ENCODE peak calls at places on chromosomes 12 and 14, in five cellular contexts. A is IMR-90; S is activated CD8-positive, alpha-beta T cell treated with anti-CD3 and anti-CD28 coated beads for 36 hours; H is psoas muscle; Z is ovary. B is an unnamed sample.

GRCh38 chr14:103709814-103710213 is 5.4 kb downstream of the XRCC3 start:
- DNase-seq in A (no peak), S (no peak), H (no peak), Z (no peak), B (no peak)

GRCh38 chr12:53267309-53268008 is 640 bp upstream of the ESPL1 start:
- DNase-seq in A (no peak), S (peak), H (no peak), Z (no peak), B (no peak)

GRCh38 chr12:116142936-116143882 is 134.3 kb downstream of the MED13L start:
- DNase-seq in A (peak), S (peak), H (no peak), Z (no peak), B (no peak)

GRCh38 chr12:6821674-6822433 is at the start of gene GPR162:
- DNase-seq in A (peak), S (no peak), H (peak), Z (peak), B (no peak)

GRCh38 chr12:109998241-109998903 is 858 bp upstream of the ANKRD13A start:
- DNase-seq in A (peak), S (no peak), H (no peak), Z (no peak), B (no peak)

GRCh38 chr12:45464699-45465098 is 248.8 kb downstream of the ANO6 start:
- DNase-seq in A (no peak), S (no peak), H (no peak), Z (no peak), B (no peak)

GRCh38 chr12:6307521-6307920 is 3.0 kb upstream of the PLEKHG6 start:
- DNase-seq in A (no peak), S (no peak), H (no peak), Z (no peak), B (peak)

GRCh38 chr12:54383041-54383609 is 1.4 kb downstream of the ZNF385A start:
- DNase-seq in A (peak), S (peak), H (no peak), Z (no peak), B (no peak)

GRCh38 chr12:122076743-122077495 is 1.6 kb upstream of the MLXIP start:
- DNase-seq in A (no peak), S (no peak), H (no peak), Z (no peak), B (no peak)

GRCh38 chr14:61524211-61524806 is 171.0 kb upstream of the HIF1A start:
- DNase-seq in A (peak), S (no peak), H (no peak), Z (no peak), B (no peak)

GRCh38 chr12:48022676-48023385 is 18.6 kb upstream of the COL2A1 start:
- DNase-seq in A (no peak), S (no peak), H (no peak), Z (no peak), B (no peak)

GRCh38 chr14:99148131-99148530 is 123.9 kb downstream of the BCL11B start:
- DNase-seq in A (no peak), S (no peak), H (no peak), Z (no peak), B (no peak)

GRCh38 chr12:92987846-92988621 is 58.9 kb upstream of the EEA1 start:
- DNase-seq in A (no peak), S (peak), H (peak), Z (no peak), B (peak)

GRCh38 chr14:64502476-64503183 is 1.0 kb downstream of the ZBTB25 start:
- DNase-seq in A (peak), S (peak), H (no peak), Z (no peak), B (no peak)

GRCh38 chr14:22428681-22429315 is 160.2 kb downstream of the DAD1 start:
- DNase-seq in A (peak), S (no peak), H (no peak), Z (no peak), B (no peak)

GRCh38 chr14:50882932-50883826 is 11.3 kb downstream of the ABHD12B start:
- DNase-seq in A (no peak), S (peak), H (no peak), Z (no peak), B (no peak)

GRCh38 chr14:24252289-24253124 is 10.1 kb upstream of the TINF2 start:
- DNase-seq in A (no peak), S (no peak), H (no peak), Z (no peak), B (no peak)

GRCh38 chr12:68813242-68813593 is 5.2 kb downstream of the MDM2 start:
- DNase-seq in A (no peak), S (no peak), H (no peak), Z (no peak), B (no peak)

GRCh38 chr14:102775855-102776760 is 1.1 kb upstream of the TRAF3 start:
- DNase-seq in A (peak), S (peak), H (peak), Z (no peak), B (peak)

GRCh38 chr14:77181124-77181602 is 435 bp upstream of the TMEM63C start:
- DNase-seq in A (no peak), S (peak), H (no peak), Z (no peak), B (no peak)

GRCh38 chr12:49277466-49277865 is 12.6 kb downstream of the TUBA1C start:
- DNase-seq in A (no peak), S (no peak), H (no peak), Z (no peak), B (no peak)

GRCh38 chr14:75548544-75548943 is 26.3 kb downstream of the BATF start:
- DNase-seq in A (peak), S (no peak), H (no peak), Z (no peak), B (no peak)

GRCh38 chr12:2336409-2336829 is 283.6 kb downstream of the CACNA1C start:
- DNase-seq in A (peak), S (peak), H (no peak), Z (no peak), B (peak)

GRCh38 chr12:108610336-108610815 is 12.5 kb upstream of the TMEM119 start:
- DNase-seq in A (no peak), S (no peak), H (no peak), Z (no peak), B (no peak)

GRCh38 chr12:108980831-108981618 is 39.8 kb downstream of the SVOP start:
- DNase-seq in A (peak), S (no peak), H (no peak), Z (no peak), B (no peak)

GRCh38 chr12:102394200-102394599 is 86.2 kb downstream of the IGF1 start:
- DNase-seq in A (no peak), S (no peak), H (no peak), Z (no peak), B (no peak)
- TF ChIP-seq CTCF in A (no peak), S (no peak), H (no peak), Z (no peak), B (no peak)

DNA sequence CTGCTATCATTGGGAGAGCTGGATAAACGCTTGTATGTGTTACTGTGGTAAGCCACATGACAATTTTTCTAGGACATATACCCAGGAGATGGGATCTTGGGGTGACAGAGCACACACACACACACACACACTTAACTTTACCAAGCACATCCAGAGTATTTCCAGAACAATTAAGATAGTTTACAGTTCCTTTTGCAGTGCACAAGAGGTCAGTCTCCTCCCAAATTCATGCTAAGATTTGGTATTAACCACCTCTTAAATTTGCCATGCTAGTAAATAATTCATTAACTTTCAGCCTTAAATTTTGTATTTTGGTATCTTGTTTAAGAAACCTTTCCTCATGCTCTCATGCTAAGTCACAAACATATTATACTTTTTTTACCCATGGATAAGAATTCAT is 33.9 kb upstream of the LIMA1 start:
- DNase-seq in A (no peak), S (no peak), H (no peak), Z (no peak), B (no peak)
- TF ChIP-seq CTCF in A (no peak), S (no peak), H (no peak), Z (no peak), B (no peak)

DNA sequence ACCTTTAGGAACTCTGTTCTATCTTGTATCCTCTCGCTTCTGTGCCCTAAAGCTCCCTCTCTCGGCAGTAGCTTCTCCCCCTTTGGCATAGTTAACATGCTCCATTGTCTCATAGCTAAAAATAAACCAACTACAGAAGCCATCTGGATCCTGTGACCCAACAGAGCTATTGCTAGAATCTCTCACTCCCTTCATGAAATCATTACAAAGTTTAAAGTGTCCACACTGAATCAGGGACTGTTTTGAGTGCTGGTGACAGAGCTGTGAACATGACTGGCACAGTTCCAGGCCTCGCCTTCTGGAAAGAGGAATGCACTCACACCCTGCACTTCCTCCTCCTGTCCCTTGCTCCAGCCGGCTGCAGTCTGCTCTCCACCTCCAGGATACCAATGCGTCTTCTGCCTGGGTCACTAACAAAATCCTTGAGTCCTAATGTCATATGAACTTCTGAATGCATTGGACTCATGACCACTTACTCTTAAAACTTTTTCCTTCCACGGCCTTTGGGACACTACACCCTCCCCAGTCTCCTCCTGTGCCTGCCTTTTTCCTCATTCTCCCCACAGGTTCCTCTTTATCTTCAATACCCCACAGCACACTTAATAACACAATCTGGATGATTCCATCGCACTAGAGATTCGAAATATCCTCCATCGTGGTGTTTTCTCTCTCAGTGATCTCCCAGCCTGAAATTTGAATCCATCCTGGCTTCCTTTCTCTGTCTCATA is 13.2 kb downstream of the PLBD1 start:
- DNase-seq in A (no peak), S (no peak), H (peak), Z (no peak), B (no peak)
- TF ChIP-seq CTCF in A (no peak), S (no peak), H (peak), Z (no peak), B (no peak)

GRCh38 chr12:113327000-113327399 is 7.9 kb downstream of the SLC8B1 start:
- DNase-seq in A (no peak), S (no peak), H (no peak), Z (no peak), B (no peak)
- TF ChIP-seq CTCF in A (no peak), S (no peak), H (no peak), Z (no peak), B (peak)

GRCh38 chr14:105398044-105398725 is at the start of gene TEX22:
- DNase-seq in A (peak), S (peak), H (peak), Z (peak), B (peak)
- TF ChIP-seq CTCF in A (peak), S (no peak), H (peak), Z (no peak), B (peak)

B was measured in GM13977.